ENCODE peak calls at places on chromosomes 12 and 14, in nine cellular contexts. One of them, this sample, is unnamed.

GRCh38 chr12:49322367-49322707 is 718 bp upstream of the TROAP start:
- DNase-seq in skeletal muscle cell: no peak
- DNase-seq in NCI-H226: no peak
- DNase-seq in GM19239: no peak
- DNase-seq in cardiac septum: no peak
- DNase-seq in left cardiac atrium: no peak
- DNase-seq in stimulated activated CD8-positive, alpha-beta memory T cell treated with anti-CD3 and anti-CD28 coated beads, Interleukin-12 subunit alpha, Interleukin-12 subunit beta, amount 100 ng/mL, for 1 hour: no peak
- DNase-seq in fibroblast of mammary gland: no peak
- DNase-seq in body of pancreas: no peak
- DNase-seq in this sample: no peak

GRCh38 chr14:50362791-50363733 is 33.6 kb downstream of the CDKL1 start:
- DNase-seq in skeletal muscle cell: no peak
- DNase-seq in stimulated activated CD8-positive, alpha-beta memory T cell treated with anti-CD3 and anti-CD28 coated beads, Interleukin-12 subunit alpha, Interleukin-12 subunit beta, amount 100 ng/mL, for 1 hour: no peak
- DNase-seq in NCI-H226: no peak
- DNase-seq in fibroblast of mammary gland: no peak
- DNase-seq in GM19239: no peak
- DNase-seq in body of pancreas: no peak
- DNase-seq in left cardiac atrium: no peak
- DNase-seq in cardiac septum: no peak
- DNase-seq in this sample: no peak

GRCh38 chr14:78254911-78255431 is 84.8 kb downstream of the NRXN3 start:
- DNase-seq in skeletal muscle cell: no peak
- DNase-seq in fibroblast of mammary gland: peak; percentile 80
- DNase-seq in stimulated activated CD8-positive, alpha-beta memory T cell treated with anti-CD3 and anti-CD28 coated beads, Interleukin-12 subunit alpha, Interleukin-12 subunit beta, amount 100 ng/mL, for 1 hour: no peak
- DNase-seq in cardiac septum: no peak
- DNase-seq in GM19239: no peak
- DNase-seq in left cardiac atrium: no peak
- DNase-seq in NCI-H226: peak; percentile 58
- DNase-seq in body of pancreas: no peak
- DNase-seq in this sample: peak; percentile 31

GRCh38 chr14:97640031-97640430 is 842.8 kb downstream of the VRK1 start:
- DNase-seq in NCI-H226: no peak
- DNase-seq in left cardiac atrium: no peak
- DNase-seq in cardiac septum: no peak
- DNase-seq in GM19239: no peak
- DNase-seq in skeletal muscle cell: no peak
- DNase-seq in stimulated activated CD8-positive, alpha-beta memory T cell treated with anti-CD3 and anti-CD28 coated beads, Interleukin-12 subunit alpha, Interleukin-12 subunit beta, amount 100 ng/mL, for 1 hour: no peak
- DNase-seq in body of pancreas: no peak
- DNase-seq in fibroblast of mammary gland: no peak
- DNase-seq in this sample: no peak

GRCh38 chr14:21256539-21257394 is 12.5 kb downstream of the HNRNPC start:
- DNase-seq in left cardiac atrium: no peak
- DNase-seq in skeletal muscle cell: no peak
- DNase-seq in NCI-H226: no peak
- DNase-seq in fibroblast of mammary gland: no peak
- DNase-seq in stimulated activated CD8-positive, alpha-beta memory T cell treated with anti-CD3 and anti-CD28 coated beads, Interleukin-12 subunit alpha, Interleukin-12 subunit beta, amount 100 ng/mL, for 1 hour: no peak
- DNase-seq in GM19239: no peak
- DNase-seq in body of pancreas: no peak
- DNase-seq in cardiac septum: no peak
- DNase-seq in this sample: no peak

GRCh38 chr12:56571131-56571530 is 49.5 kb downstream of the RBMS2 start:
- DNase-seq in left cardiac atrium: no peak
- DNase-seq in GM19239: no peak
- DNase-seq in body of pancreas: no peak
- DNase-seq in NCI-H226: no peak
- DNase-seq in cardiac septum: no peak
- DNase-seq in skeletal muscle cell: no peak
- DNase-seq in fibroblast of mammary gland: no peak
- DNase-seq in stimulated activated CD8-positive, alpha-beta memory T cell treated with anti-CD3 and anti-CD28 coated beads, Interleukin-12 subunit alpha, Interleukin-12 subunit beta, amount 100 ng/mL, for 1 hour: no peak
- DNase-seq in this sample: no peak

GRCh38 chr12:113445544-113446176 is 23.5 kb downstream of the SDSL start:
- DNase-seq in GM19239: no peak
- DNase-seq in cardiac septum: no peak
- DNase-seq in left cardiac atrium: no peak
- DNase-seq in body of pancreas: no peak
- DNase-seq in NCI-H226: no peak
- DNase-seq in stimulated activated CD8-positive, alpha-beta memory T cell treated with anti-CD3 and anti-CD28 coated beads, Interleukin-12 subunit alpha, Interleukin-12 subunit beta, amount 100 ng/mL, for 1 hour: no peak
- DNase-seq in fibroblast of mammary gland: no peak
- DNase-seq in skeletal muscle cell: no peak
- DNase-seq in this sample: no peak

GRCh38 chr12:58745348-58746125 is 174.8 kb downstream of the LRIG3 start:
- DNase-seq in skeletal muscle cell: no peak
- DNase-seq in body of pancreas: no peak
- DNase-seq in left cardiac atrium: no peak
- DNase-seq in GM19239: no peak
- DNase-seq in stimulated activated CD8-positive, alpha-beta memory T cell treated with anti-CD3 and anti-CD28 coated beads, Interleukin-12 subunit alpha, Interleukin-12 subunit beta, amount 100 ng/mL, for 1 hour: no peak
- DNase-seq in cardiac septum: no peak
- DNase-seq in NCI-H226: no peak
- DNase-seq in fibroblast of mammary gland: peak; percentile 56
- DNase-seq in this sample: no peak

GRCh38 chr12:88733003-88733402 is 152.7 kb upstream of the KITLG start:
- DNase-seq in NCI-H226: no peak
- DNase-seq in stimulated activated CD8-positive, alpha-beta memory T cell treated with anti-CD3 and anti-CD28 coated beads, Interleukin-12 subunit alpha, Interleukin-12 subunit beta, amount 100 ng/mL, for 1 hour: no peak
- DNase-seq in GM19239: no peak
- DNase-seq in left cardiac atrium: no peak
- DNase-seq in skeletal muscle cell: no peak
- DNase-seq in body of pancreas: no peak
- DNase-seq in cardiac septum: no peak
- DNase-seq in fibroblast of mammary gland: no peak
- DNase-seq in this sample: no peak

GRCh38 chr12:68392376-68392775 is 60.2 kb upstream of the MDM1 start:
- DNase-seq in left cardiac atrium: no peak
- DNase-seq in GM19239: no peak
- DNase-seq in stimulated activated CD8-positive, alpha-beta memory T cell treated with anti-CD3 and anti-CD28 coated beads, Interleukin-12 subunit alpha, Interleukin-12 subunit beta, amount 100 ng/mL, for 1 hour: no peak
- DNase-seq in skeletal muscle cell: no peak
- DNase-seq in cardiac septum: no peak
- DNase-seq in body of pancreas: no peak
- DNase-seq in NCI-H226: no peak
- DNase-seq in fibroblast of mammary gland: no peak
- DNase-seq in this sample: no peak

GRCh38 chr12:79407671-79408622 is 282.8 kb downstream of the PAWR start:
- DNase-seq in fibroblast of mammary gland: peak; percentile 83
- DNase-seq in stimulated activated CD8-positive, alpha-beta memory T cell treated with anti-CD3 and anti-CD28 coated beads, Interleukin-12 subunit alpha, Interleukin-12 subunit beta, amount 100 ng/mL, for 1 hour: no peak
- DNase-seq in skeletal muscle cell: peak; percentile 75
- DNase-seq in GM19239: no peak
- DNase-seq in NCI-H226: peak; percentile 76
- DNase-seq in body of pancreas: peak; percentile 48
- DNase-seq in cardiac septum: no peak
- DNase-seq in left cardiac atrium: peak; percentile 49
- DNase-seq in this sample: peak; percentile 86

GRCh38 chr14:56899829-56900228 is 89.5 kb upstream of the OTX2 start:
- DNase-seq in fibroblast of mammary gland: no peak
- DNase-seq in cardiac septum: no peak
- DNase-seq in stimulated activated CD8-positive, alpha-beta memory T cell treated with anti-CD3 and anti-CD28 coated beads, Interleukin-12 subunit alpha, Interleukin-12 subunit beta, amount 100 ng/mL, for 1 hour: no peak
- DNase-seq in left cardiac atrium: no peak
- DNase-seq in skeletal muscle cell: no peak
- DNase-seq in NCI-H226: no peak
- DNase-seq in body of pancreas: no peak
- DNase-seq in GM19239: no peak
- DNase-seq in this sample: no peak

GRCh38 chr12:128961957-128962356 is 108.7 kb downstream of the GLT1D1 start:
- DNase-seq in skeletal muscle cell: no peak
- DNase-seq in GM19239: no peak
- DNase-seq in left cardiac atrium: no peak
- DNase-seq in stimulated activated CD8-positive, alpha-beta memory T cell treated with anti-CD3 and anti-CD28 coated beads, Interleukin-12 subunit alpha, Interleukin-12 subunit beta, amount 100 ng/mL, for 1 hour: no peak
- DNase-seq in body of pancreas: no peak
- DNase-seq in NCI-H226: no peak
- DNase-seq in fibroblast of mammary gland: no peak
- DNase-seq in cardiac septum: no peak
- DNase-seq in this sample: no peak

GRCh38 chr12:42458575-42458974 is 131.0 kb downstream of the PRICKLE1 start:
- DNase-seq in skeletal muscle cell: no peak
- DNase-seq in stimulated activated CD8-positive, alpha-beta memory T cell treated with anti-CD3 and anti-CD28 coated beads, Interleukin-12 subunit alpha, Interleukin-12 subunit beta, amount 100 ng/mL, for 1 hour: no peak
- DNase-seq in GM19239: no peak
- DNase-seq in cardiac septum: no peak
- DNase-seq in NCI-H226: no peak
- DNase-seq in body of pancreas: no peak
- DNase-seq in left cardiac atrium: no peak
- DNase-seq in fibroblast of mammary gland: no peak
- DNase-seq in this sample: no peak

GRCh38 chr14:67722293-67722692 is 20.6 kb downstream of the RDH12 start:
- DNase-seq in skeletal muscle cell: no peak
- DNase-seq in cardiac septum: peak; percentile 81
- DNase-seq in body of pancreas: peak; percentile 32
- DNase-seq in left cardiac atrium: peak; percentile 68
- DNase-seq in NCI-H226: no peak
- DNase-seq in GM19239: no peak
- DNase-seq in fibroblast of mammary gland: peak; percentile 56
- DNase-seq in stimulated activated CD8-positive, alpha-beta memory T cell treated with anti-CD3 and anti-CD28 coated beads, Interleukin-12 subunit alpha, Interleukin-12 subunit beta, amount 100 ng/mL, for 1 hour: no peak
- DNase-seq in this sample: no peak

GRCh38 chr12:68792952-68793351 is 15.0 kb upstream of the MDM2 start:
- DNase-seq in left cardiac atrium: no peak
- DNase-seq in body of pancreas: no peak
- DNase-seq in GM19239: peak; percentile 31
- DNase-seq in skeletal muscle cell: no peak
- DNase-seq in stimulated activated CD8-positive, alpha-beta memory T cell treated with anti-CD3 and anti-CD28 coated beads, Interleukin-12 subunit alpha, Interleukin-12 subunit beta, amount 100 ng/mL, for 1 hour: no peak
- DNase-seq in NCI-H226: peak; percentile 51
- DNase-seq in fibroblast of mammary gland: peak; percentile 47
- DNase-seq in cardiac septum: no peak
- DNase-seq in this sample: no peak

GRCh38 chr12:75205556-75205955 is 4.1 kb downstream of the KCNC2 start:
- DNase-seq in left cardiac atrium: no peak
- DNase-seq in cardiac septum: no peak
- DNase-seq in fibroblast of mammary gland: no peak
- DNase-seq in body of pancreas: no peak
- DNase-seq in stimulated activated CD8-positive, alpha-beta memory T cell treated with anti-CD3 and anti-CD28 coated beads, Interleukin-12 subunit alpha, Interleukin-12 subunit beta, amount 100 ng/mL, for 1 hour: no peak
- DNase-seq in GM19239: no peak
- DNase-seq in skeletal muscle cell: no peak
- DNase-seq in NCI-H226: no peak
- DNase-seq in this sample: no peak

GRCh38 chr12:85509857-85510256 is 229.8 kb downstream of the ALX1 start:
- DNase-seq in fibroblast of mammary gland: no peak
- DNase-seq in skeletal muscle cell: no peak
- DNase-seq in stimulated activated CD8-positive, alpha-beta memory T cell treated with anti-CD3 and anti-CD28 coated beads, Interleukin-12 subunit alpha, Interleukin-12 subunit beta, amount 100 ng/mL, for 1 hour: no peak
- DNase-seq in body of pancreas: no peak
- DNase-seq in cardiac septum: no peak
- DNase-seq in NCI-H226: peak; percentile 55
- DNase-seq in left cardiac atrium: no peak
- DNase-seq in GM19239: peak; percentile 1
- DNase-seq in this sample: no peak

GRCh38 chr12:71536279-71536938 is 96.8 kb downstream of the LGR5 start:
- DNase-seq in GM19239: no peak
- DNase-seq in NCI-H226: no peak
- DNase-seq in fibroblast of mammary gland: no peak
- DNase-seq in stimulated activated CD8-positive, alpha-beta memory T cell treated with anti-CD3 and anti-CD28 coated beads, Interleukin-12 subunit alpha, Interleukin-12 subunit beta, amount 100 ng/mL, for 1 hour: no peak
- DNase-seq in left cardiac atrium: no peak
- DNase-seq in cardiac septum: no peak
- DNase-seq in skeletal muscle cell: no peak
- DNase-seq in body of pancreas: no peak
- DNase-seq in this sample: no peak

GRCh38 chr12:68821357-68822188 is 13.6 kb downstream of the MDM2 start:
- DNase-seq in body of pancreas: no peak
- DNase-seq in cardiac septum: no peak
- DNase-seq in left cardiac atrium: no peak
- DNase-seq in NCI-H226: no peak
- DNase-seq in fibroblast of mammary gland: no peak
- DNase-seq in stimulated activated CD8-positive, alpha-beta memory T cell treated with anti-CD3 and anti-CD28 coated beads, Interleukin-12 subunit alpha, Interleukin-12 subunit beta, amount 100 ng/mL, for 1 hour: no peak
- DNase-seq in skeletal muscle cell: no peak
- DNase-seq in GM19239: no peak
- DNase-seq in this sample: no peak

GRCh38 chr14:34038358-34039057 is 87.6 kb upstream of the EGLN3 start:
- DNase-seq in body of pancreas: no peak
- DNase-seq in NCI-H226: peak; percentile 65
- DNase-seq in stimulated activated CD8-positive, alpha-beta memory T cell treated with anti-CD3 and anti-CD28 coated beads, Interleukin-12 subunit alpha, Interleukin-12 subunit beta, amount 100 ng/mL, for 1 hour: no peak
- DNase-seq in skeletal muscle cell: no peak
- DNase-seq in left cardiac atrium: no peak
- DNase-seq in GM19239: no peak
- DNase-seq in cardiac septum: no peak
- DNase-seq in fibroblast of mammary gland: no peak
- DNase-seq in this sample: no peak

GRCh38 chr12:124296916-124297351 is 2.0 kb downstream of the RFLNA start:
- DNase-seq in skeletal muscle cell: no peak
- DNase-seq in stimulated activated CD8-positive, alpha-beta memory T cell treated with anti-CD3 and anti-CD28 coated beads, Interleukin-12 subunit alpha, Interleukin-12 subunit beta, amount 100 ng/mL, for 1 hour: no peak
- DNase-seq in NCI-H226: no peak
- DNase-seq in body of pancreas: no peak
- DNase-seq in cardiac septum: no peak
- DNase-seq in left cardiac atrium: no peak
- DNase-seq in fibroblast of mammary gland: no peak
- DNase-seq in GM19239: no peak
- DNase-seq in this sample: no peak

GRCh38 chr12:119444462-119445044 is 110.0 kb downstream of the CCDC60 start:
- DNase-seq in fibroblast of mammary gland: peak; percentile 43
- DNase-seq in left cardiac atrium: peak; percentile 46
- DNase-seq in cardiac septum: no peak
- DNase-seq in GM19239: peak; percentile 44
- DNase-seq in NCI-H226: peak; percentile 36
- DNase-seq in stimulated activated CD8-positive, alpha-beta memory T cell treated with anti-CD3 and anti-CD28 coated beads, Interleukin-12 subunit alpha, Interleukin-12 subunit beta, amount 100 ng/mL, for 1 hour: peak; percentile 17
- DNase-seq in body of pancreas: peak; percentile 30
- DNase-seq in skeletal muscle cell: no peak
- DNase-seq in this sample: peak; percentile 9

GRCh38 chr12:92206596-92206995 is 61.0 kb upstream of the BTG1 start:
- DNase-seq in GM19239: no peak
- DNase-seq in body of pancreas: no peak
- DNase-seq in stimulated activated CD8-positive, alpha-beta memory T cell treated with anti-CD3 and anti-CD28 coated beads, Interleukin-12 subunit alpha, Interleukin-12 subunit beta, amount 100 ng/mL, for 1 hour: no peak
- DNase-seq in left cardiac atrium: no peak
- DNase-seq in fibroblast of mammary gland: no peak
- DNase-seq in skeletal muscle cell: no peak
- DNase-seq in NCI-H226: no peak
- DNase-seq in cardiac septum: no peak
- DNase-seq in this sample: no peak

GRCh38 chr14:68968051-68968450 is 11.1 kb downstream of the ACTN1 start:
- DNase-seq in fibroblast of mammary gland: no peak
- DNase-seq in GM19239: no peak
- DNase-seq in NCI-H226: no peak
- DNase-seq in left cardiac atrium: no peak
- DNase-seq in stimulated activated CD8-positive, alpha-beta memory T cell treated with anti-CD3 and anti-CD28 coated beads, Interleukin-12 subunit alpha, Interleukin-12 subunit beta, amount 100 ng/mL, for 1 hour: peak; percentile 48
- DNase-seq in skeletal muscle cell: no peak
- DNase-seq in body of pancreas: no peak
- DNase-seq in cardiac septum: no peak
- DNase-seq in this sample: no peak

GRCh38 chr14:78228702-78229327 is 58.6 kb downstream of the NRXN3 start:
- DNase-seq in skeletal muscle cell: no peak
- DNase-seq in GM19239: no peak
- DNase-seq in body of pancreas: no peak
- DNase-seq in left cardiac atrium: no peak
- DNase-seq in fibroblast of mammary gland: no peak
- DNase-seq in stimulated activated CD8-positive, alpha-beta memory T cell treated with anti-CD3 and anti-CD28 coated beads, Interleukin-12 subunit alpha, Interleukin-12 subunit beta, amount 100 ng/mL, for 1 hour: no peak
- DNase-seq in NCI-H226: no peak
- DNase-seq in cardiac septum: no peak
- DNase-seq in this sample: no peak

GRCh38 chr14:44149597-44149996 is 357.5 kb downstream of the FSCB start:
- DNase-seq in stimulated activated CD8-positive, alpha-beta memory T cell treated with anti-CD3 and anti-CD28 coated beads, Interleukin-12 subunit alpha, Interleukin-12 subunit beta, amount 100 ng/mL, for 1 hour: no peak
- DNase-seq in GM19239: no peak
- DNase-seq in left cardiac atrium: no peak
- DNase-seq in NCI-H226: peak; percentile 39
- DNase-seq in skeletal muscle cell: no peak
- DNase-seq in fibroblast of mammary gland: no peak
- DNase-seq in cardiac septum: no peak
- DNase-seq in body of pancreas: no peak
- DNase-seq in this sample: peak; percentile 25

GRCh38 chr12:70549340-70550179 is 87.7 kb downstream of the PTPRB start:
- DNase-seq in GM19239: no peak
- DNase-seq in body of pancreas: no peak
- DNase-seq in stimulated activated CD8-positive, alpha-beta memory T cell treated with anti-CD3 and anti-CD28 coated beads, Interleukin-12 subunit alpha, Interleukin-12 subunit beta, amount 100 ng/mL, for 1 hour: no peak
- DNase-seq in NCI-H226: no peak
- DNase-seq in left cardiac atrium: no peak
- DNase-seq in cardiac septum: no peak
- DNase-seq in skeletal muscle cell: peak; percentile 18
- DNase-seq in fibroblast of mammary gland: peak; percentile 51
- DNase-seq in this sample: no peak

GRCh38 chr12:106080111-106080732 is 58.5 kb downstream of the NUAK1 start:
- DNase-seq in cardiac septum: no peak
- DNase-seq in stimulated activated CD8-positive, alpha-beta memory T cell treated with anti-CD3 and anti-CD28 coated beads, Interleukin-12 subunit alpha, Interleukin-12 subunit beta, amount 100 ng/mL, for 1 hour: no peak
- DNase-seq in NCI-H226: no peak
- DNase-seq in left cardiac atrium: no peak
- DNase-seq in fibroblast of mammary gland: peak; percentile 43
- DNase-seq in GM19239: no peak
- DNase-seq in skeletal muscle cell: no peak
- DNase-seq in body of pancreas: no peak
- DNase-seq in this sample: no peak

GRCh38 chr14:71094722-71095121 is 187.5 kb downstream of the PCNX1 start:
- DNase-seq in body of pancreas: no peak
- DNase-seq in cardiac septum: no peak
- DNase-seq in stimulated activated CD8-positive, alpha-beta memory T cell treated with anti-CD3 and anti-CD28 coated beads, Interleukin-12 subunit alpha, Interleukin-12 subunit beta, amount 100 ng/mL, for 1 hour: no peak
- DNase-seq in skeletal muscle cell: no peak
- DNase-seq in fibroblast of mammary gland: no peak
- DNase-seq in GM19239: no peak
- DNase-seq in NCI-H226: no peak
- DNase-seq in left cardiac atrium: no peak
- DNase-seq in this sample: no peak

GRCh38 chr12:1815108-1815507 is 5.3 kb upstream of the LRTM2 start:
- DNase-seq in left cardiac atrium: no peak
- DNase-seq in GM19239: no peak
- DNase-seq in stimulated activated CD8-positive, alpha-beta memory T cell treated with anti-CD3 and anti-CD28 coated beads, Interleukin-12 subunit alpha, Interleukin-12 subunit beta, amount 100 ng/mL, for 1 hour: no peak
- DNase-seq in NCI-H226: no peak
- DNase-seq in body of pancreas: no peak
- DNase-seq in cardiac septum: no peak
- DNase-seq in fibroblast of mammary gland: no peak
- DNase-seq in skeletal muscle cell: no peak
- DNase-seq in this sample: no peak